ENCODE peak calls at places on chromosomes 12 and 14, in eight cellular contexts. One of them, this sample, is unnamed.

GRCh38 chr12:52804029-52804428 is 8.1 kb upstream of the KRT3 start:
- DNase-seq in HCT116: no peak
- DNase-seq in transverse colon: no peak
- DNase-seq in NB4: no peak
- DNase-seq in A549: no peak
- DNase-seq in heart left ventricle: no peak
- DNase-seq in stomach: no peak
- DNase-seq in testis: no peak
- DNase-seq in this sample: no peak

GRCh38 chr14:89681086-89682018 is 264.3 kb upstream of the FOXN3 start:
- DNase-seq in NB4: no peak
- DNase-seq in testis: no peak
- DNase-seq in stomach: no peak
- DNase-seq in transverse colon: peak
- DNase-seq in A549: no peak
- DNase-seq in heart left ventricle: no peak
- DNase-seq in HCT116: no peak
- DNase-seq in this sample: no peak

GRCh38 chr14:53368714-53369191 is 215.6 kb upstream of the DDHD1 start:
- DNase-seq in heart left ventricle: no peak
- DNase-seq in stomach: no peak
- DNase-seq in A549: peak
- DNase-seq in HCT116: no peak
- DNase-seq in transverse colon: no peak
- DNase-seq in testis: no peak
- DNase-seq in NB4: no peak
- DNase-seq in this sample: no peak

GRCh38 chr14:94043111-94043755 is 17.1 kb downstream of the OTUB2 start:
- DNase-seq in transverse colon: no peak
- DNase-seq in testis: no peak
- DNase-seq in stomach: no peak
- DNase-seq in heart left ventricle: no peak
- DNase-seq in HCT116: no peak
- DNase-seq in A549: no peak
- DNase-seq in NB4: no peak
- DNase-seq in this sample: no peak

GRCh38 chr14:60775296-60775695 is 40.7 kb downstream of the MNAT1 start:
- DNase-seq in testis: no peak
- DNase-seq in transverse colon: no peak
- DNase-seq in stomach: no peak
- DNase-seq in A549: no peak
- DNase-seq in NB4: no peak
- DNase-seq in heart left ventricle: no peak
- DNase-seq in HCT116: no peak
- DNase-seq in this sample: no peak

GRCh38 chr14:88518592-88519512 is 36.0 kb downstream of the PTPN21 start:
- DNase-seq in NB4: no peak
- DNase-seq in stomach: no peak
- DNase-seq in transverse colon: no peak
- DNase-seq in heart left ventricle: no peak
- DNase-seq in testis: no peak
- DNase-seq in HCT116: no peak
- DNase-seq in A549: peak
- DNase-seq in this sample: no peak

GRCh38 chr12:75825686-75826085 is 205.9 kb downstream of the PHLDA1 start:
- DNase-seq in transverse colon: no peak
- DNase-seq in stomach: no peak
- DNase-seq in HCT116: peak
- DNase-seq in testis: no peak
- DNase-seq in A549: no peak
- DNase-seq in heart left ventricle: no peak
- DNase-seq in NB4: no peak
- DNase-seq in this sample: no peak

GRCh38 chr12:96375173-96375572 is 25.1 kb downstream of the CDK17 start:
- DNase-seq in A549: no peak
- DNase-seq in testis: no peak
- DNase-seq in stomach: no peak
- DNase-seq in NB4: no peak
- DNase-seq in transverse colon: peak
- DNase-seq in heart left ventricle: no peak
- DNase-seq in HCT116: no peak
- DNase-seq in this sample: no peak

DNA sequence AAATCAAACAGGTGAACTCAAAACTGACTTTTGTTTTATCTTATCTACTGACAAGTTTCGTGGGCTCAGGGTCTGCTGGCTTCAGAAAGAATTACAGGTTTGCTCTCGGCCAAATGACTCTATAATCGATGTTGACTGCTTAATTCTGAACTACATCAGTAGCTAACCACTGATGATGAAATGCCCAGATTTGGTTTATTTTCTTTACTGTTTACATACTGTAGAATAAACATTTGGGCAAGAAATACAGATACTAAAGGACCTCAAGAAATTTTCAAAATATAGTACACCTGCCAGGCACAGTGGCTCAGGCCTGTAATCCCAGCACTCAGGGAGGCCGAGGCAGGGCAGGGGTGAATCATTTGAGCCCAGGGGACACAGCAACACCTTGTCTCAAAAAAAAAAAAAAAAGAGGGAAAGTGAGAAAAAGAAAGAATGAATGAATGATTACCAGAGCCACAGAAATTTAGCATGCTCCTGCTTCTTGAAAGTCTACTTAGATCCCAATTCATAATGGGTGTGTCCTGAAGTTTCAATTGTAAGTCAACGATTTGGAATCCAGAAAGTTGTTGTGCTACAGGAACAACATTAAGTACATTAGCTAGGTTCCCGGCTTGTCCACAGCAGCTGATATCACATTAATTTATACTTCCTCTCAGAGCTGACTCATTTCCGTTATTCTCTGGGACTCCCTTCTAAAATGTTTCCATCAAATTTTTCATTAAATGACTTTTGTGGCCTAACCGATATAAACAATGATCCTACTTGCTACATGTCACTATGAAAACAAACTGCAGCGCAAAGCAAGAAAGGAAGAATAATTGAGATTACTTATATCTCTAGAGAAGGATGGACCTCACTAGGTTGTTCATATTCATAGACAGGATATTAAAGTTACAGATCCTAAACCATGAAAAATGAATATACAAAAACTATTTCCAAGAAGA is 134.3 kb downstream of the MED13L start:
- DNase-seq in NB4: peak
- DNase-seq in transverse colon: no peak
- DNase-seq in A549: peak
- DNase-seq in heart left ventricle: no peak
- DNase-seq in testis: no peak
- DNase-seq in stomach: no peak
- DNase-seq in HCT116: no peak
- DNase-seq in this sample: no peak
- H3K4me3 ChIP-seq in NB4: no peak
- H3K4me3 ChIP-seq in transverse colon: no peak
- H3K4me3 ChIP-seq in A549: no peak
- H3K4me3 ChIP-seq in heart left ventricle: no peak
- H3K4me3 ChIP-seq in testis: no peak
- H3K4me3 ChIP-seq in stomach: no peak
- H3K4me3 ChIP-seq in HCT116: no peak
- H3K4me3 ChIP-seq in this sample: no peak

GRCh38 chr14:50943261-50943942 is 881 bp downstream of the PYGL start:
- DNase-seq in testis: peak
- DNase-seq in heart left ventricle: peak
- DNase-seq in HCT116: peak
- DNase-seq in A549: peak
- DNase-seq in NB4: peak
- DNase-seq in transverse colon: peak
- DNase-seq in stomach: peak
- DNase-seq in this sample: peak

GRCh38 chr14:50941151-50941550 is 3.1 kb downstream of the PYGL start:
- DNase-seq in transverse colon: no peak
- DNase-seq in A549: no peak
- DNase-seq in HCT116: no peak
- DNase-seq in stomach: no peak
- DNase-seq in heart left ventricle: no peak
- DNase-seq in NB4: no peak
- DNase-seq in testis: no peak
- DNase-seq in this sample: no peak

GRCh38 chr14:50944647-50945413 is 547 bp upstream of the PYGL start:
- DNase-seq in testis: peak
- DNase-seq in transverse colon: peak
- DNase-seq in stomach: peak
- DNase-seq in HCT116: peak
- DNase-seq in NB4: peak
- DNase-seq in A549: peak
- DNase-seq in heart left ventricle: no peak
- DNase-seq in this sample: peak

GRCh38 chr14:50946234-50946935 is 2.1 kb upstream of the PYGL start:
- DNase-seq in testis: no peak
- DNase-seq in stomach: no peak
- DNase-seq in A549: no peak
- DNase-seq in transverse colon: no peak
- DNase-seq in NB4: no peak
- DNase-seq in heart left ventricle: no peak
- DNase-seq in HCT116: no peak
- DNase-seq in this sample: no peak

DNA sequence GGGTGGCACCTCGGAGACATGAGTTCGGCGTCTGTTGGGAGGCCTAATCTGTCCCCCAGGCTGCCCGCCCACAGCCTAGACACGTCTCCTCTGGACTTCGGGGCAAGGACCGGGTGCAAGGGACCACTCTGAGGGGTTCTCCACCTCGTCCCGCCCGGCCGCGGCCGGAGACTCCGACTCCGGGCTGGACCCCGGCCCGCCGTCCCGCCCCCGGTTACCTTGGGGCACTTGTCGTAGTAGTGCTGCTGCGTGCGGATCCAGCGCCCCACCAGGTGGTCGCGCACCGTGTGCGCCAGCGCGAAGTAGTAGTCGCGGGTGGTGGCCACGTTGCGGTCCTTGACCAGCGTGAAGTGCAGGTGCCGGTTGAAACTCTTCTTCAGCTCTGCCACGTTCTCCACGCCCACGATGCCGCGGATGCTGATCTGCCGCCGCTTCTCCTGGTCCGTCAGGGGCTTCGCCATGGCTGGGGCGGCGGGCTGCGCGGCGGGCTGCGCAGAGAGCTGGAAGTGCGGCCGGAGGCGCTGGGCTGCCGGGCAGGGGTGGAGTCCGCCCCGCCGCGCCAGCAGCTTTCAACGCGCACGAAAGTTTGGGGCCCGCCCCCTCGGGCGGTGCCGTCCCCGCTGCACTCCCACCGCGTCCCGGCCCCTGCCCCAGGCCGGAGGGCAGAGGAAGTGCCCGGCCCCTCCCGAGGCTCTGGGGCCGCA is at the start of gene PYGL:
- DNase-seq in testis: peak
- DNase-seq in A549: peak
- DNase-seq in heart left ventricle: peak
- DNase-seq in HCT116: peak
- DNase-seq in transverse colon: peak
- DNase-seq in NB4: peak
- DNase-seq in stomach: peak
- DNase-seq in this sample: peak
- TF ChIP-seq POLR2A in testis: no peak
- TF ChIP-seq POLR2A in A549: peak
- TF ChIP-seq POLR2A in heart left ventricle: no peak
- TF ChIP-seq POLR2A in HCT116: peak
- TF ChIP-seq POLR2A in transverse colon: peak
- TF ChIP-seq POLR2A in NB4: peak
- TF ChIP-seq POLR2A in stomach: no peak
- TF ChIP-seq POLR2A in this sample: no peak

DNA sequence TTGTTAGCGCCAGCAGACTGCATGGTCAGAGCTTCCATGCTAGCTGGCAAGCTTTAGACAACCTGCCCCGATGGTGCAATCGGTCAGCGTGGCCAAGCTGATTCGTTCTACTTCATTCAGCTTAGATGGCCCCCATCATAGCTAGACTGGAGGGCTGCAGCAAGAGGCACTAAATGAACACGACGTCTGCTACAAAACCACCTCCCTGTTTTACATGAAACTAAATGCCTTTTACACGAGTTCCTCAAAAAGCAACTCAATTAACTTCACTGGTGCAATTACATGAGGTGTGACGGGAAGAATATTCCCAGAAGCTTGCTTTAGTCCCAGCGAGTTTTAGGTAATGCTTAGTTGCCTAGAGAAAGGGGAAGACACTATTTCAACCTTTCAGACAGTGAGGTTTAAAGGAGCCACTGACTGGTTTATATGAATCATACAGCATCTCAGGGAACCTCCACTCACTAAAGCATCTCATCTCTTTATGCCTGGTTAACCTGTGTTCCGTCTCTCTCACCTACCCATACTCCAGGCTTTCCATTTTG is 8.4 kb downstream of the NIN start:
- DNase-seq in transverse colon: no peak
- DNase-seq in HCT116: no peak
- DNase-seq in heart left ventricle: no peak
- DNase-seq in A549: no peak
- DNase-seq in testis: no peak
- DNase-seq in NB4: peak
- DNase-seq in stomach: no peak
- DNase-seq in this sample: no peak
- H3K4me3 ChIP-seq in transverse colon: no peak
- H3K4me3 ChIP-seq in HCT116: no peak
- H3K4me3 ChIP-seq in heart left ventricle: no peak
- H3K4me3 ChIP-seq in A549: no peak
- H3K4me3 ChIP-seq in testis: no peak
- H3K4me3 ChIP-seq in NB4: peak
- H3K4me3 ChIP-seq in stomach: no peak
- H3K4me3 ChIP-seq in this sample: no peak

GRCh38 chr12:56234746-56235436 is 5.0 kb downstream of the SLC39A5 start:
- DNase-seq in testis: no peak
- DNase-seq in stomach: no peak
- DNase-seq in A549: no peak
- DNase-seq in HCT116: no peak
- DNase-seq in NB4: no peak
- DNase-seq in transverse colon: no peak
- DNase-seq in heart left ventricle: peak
- DNase-seq in this sample: no peak

GRCh38 chr12:56230449-56231183 is 765 bp downstream of the SLC39A5 start:
- DNase-seq in heart left ventricle: peak
- DNase-seq in stomach: no peak
- DNase-seq in transverse colon: peak
- DNase-seq in A549: no peak
- DNase-seq in testis: no peak
- DNase-seq in HCT116: no peak
- DNase-seq in NB4: no peak
- DNase-seq in this sample: no peak

GRCh38 chr12:56229082-56229481 is 769 bp upstream of the SLC39A5 start:
- DNase-seq in A549: no peak
- DNase-seq in heart left ventricle: no peak
- DNase-seq in HCT116: no peak
- DNase-seq in transverse colon: no peak
- DNase-seq in NB4: peak
- DNase-seq in stomach: no peak
- DNase-seq in testis: no peak
- DNase-seq in this sample: no peak

GRCh38 chr12:56231184-56231582 is 1.3 kb downstream of the SLC39A5 start:
- DNase-seq in stomach: no peak
- DNase-seq in A549: no peak
- DNase-seq in heart left ventricle: peak
- DNase-seq in testis: no peak
- DNase-seq in HCT116: no peak
- DNase-seq in NB4: no peak
- DNase-seq in transverse colon: no peak
- DNase-seq in this sample: no peak

DNA sequence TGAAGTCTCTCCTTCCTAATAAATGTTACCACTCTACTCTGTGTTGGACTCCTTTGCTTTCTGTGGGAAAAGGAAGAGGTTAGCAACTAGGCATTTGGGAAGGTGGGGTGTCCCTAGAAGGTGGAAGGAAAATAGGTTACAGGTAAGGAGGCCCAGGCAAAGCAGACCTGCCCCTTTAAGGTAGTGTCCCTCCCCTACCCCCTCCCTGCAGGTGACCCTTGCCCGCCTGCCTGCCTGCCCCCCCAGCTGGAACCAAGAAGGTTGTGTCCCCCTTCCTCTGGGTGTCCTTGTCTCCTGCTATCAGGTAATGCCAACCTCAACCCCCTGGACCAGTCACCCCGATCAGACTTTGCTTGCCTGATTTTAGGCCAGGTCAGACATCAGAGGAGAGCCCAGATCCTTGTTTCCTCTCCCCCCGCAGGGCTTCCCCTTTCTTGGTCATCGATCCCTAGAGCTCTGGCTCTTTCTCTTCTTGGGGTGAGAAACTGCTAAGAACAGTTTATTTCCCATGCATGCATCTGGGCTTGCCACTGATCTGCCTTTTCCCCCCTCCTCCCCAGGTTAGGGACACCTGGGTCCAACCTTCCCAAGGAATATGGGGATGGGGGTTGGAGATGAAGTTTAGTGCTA is at the start of gene SLC39A5:
- DNase-seq in stomach: no peak
- DNase-seq in heart left ventricle: peak
- DNase-seq in NB4: peak
- DNase-seq in transverse colon: peak
- DNase-seq in HCT116: no peak
- DNase-seq in A549: no peak
- DNase-seq in testis: no peak
- DNase-seq in this sample: no peak
- TF ChIP-seq POLR2A in stomach: no peak
- TF ChIP-seq POLR2A in heart left ventricle: no peak
- TF ChIP-seq POLR2A in NB4: no peak
- TF ChIP-seq POLR2A in transverse colon: no peak
- TF ChIP-seq POLR2A in HCT116: no peak
- TF ChIP-seq POLR2A in A549: no peak
- TF ChIP-seq POLR2A in testis: no peak
- TF ChIP-seq POLR2A in this sample: no peak